ENCODE peak calls at places on chromosomes 12 and 14, in five cellular contexts. R is effector CD4-positive, alpha-beta T cell; W is astrocyte of the spinal cord; Q is T-cell; K is HEK293T. P is an unnamed sample.

GRCh38 chr12:114131824-114132223 is 165.7 kb upstream of the RBM19 start:
- DNase-seq in R (no peak), W (no peak), Q (no peak), K (no peak), P (no peak)

GRCh38 chr12:89366676-89367364 is 14.5 kb upstream of the DUSP6 start:
- DNase-seq in R (no peak), W (no peak), Q (no peak), K (no peak), P (no peak)

GRCh38 chr14:34465069-34465859 is 3.2 kb upstream of the SPTSSA start:
- DNase-seq in R (no peak), W (peak), Q (no peak), K (no peak), P (no peak)

GRCh38 chr12:27554421-27555186 is 30.6 kb downstream of the PPFIBP1 start:
- DNase-seq in R (no peak), W (peak), Q (no peak), K (no peak), P (no peak)

GRCh38 chr12:86226481-86226880 is 29.7 kb downstream of the MGAT4C start:
- DNase-seq in R (no peak), W (no peak), Q (no peak), K (no peak), P (no peak)

GRCh38 chr12:45458238-45458637 is 242.3 kb downstream of the ANO6 start:
- DNase-seq in R (no peak), W (no peak), Q (no peak), K (no peak), P (no peak)

GRCh38 chr14:74469548-74470518 is 23.3 kb downstream of the NPC2 start:
- DNase-seq in R (no peak), W (no peak), Q (no peak), K (no peak), P (no peak)

GRCh38 chr12:8680533-8680932 is 17.3 kb upstream of the RIMKLB start:
- DNase-seq in R (no peak), W (no peak), Q (no peak), K (no peak), P (no peak)

GRCh38 chr14:30874120-30874998 is at the start of gene COCH:
- DNase-seq in R (no peak), W (no peak), Q (no peak), K (peak), P (no peak)

GRCh38 chr12:57813971-57814771 is 4.4 kb downstream of the AVIL start:
- DNase-seq in R (no peak), W (peak), Q (no peak), K (no peak), P (no peak)

GRCh38 chr14:79011091-79011919 is 841.1 kb downstream of the NRXN3 start:
- DNase-seq in R (no peak), W (peak), Q (no peak), K (peak), P (no peak)

GRCh38 chr14:29913550-29913949 is 14.1 kb downstream of the PRKD1 start:
- DNase-seq in R (no peak), W (no peak), Q (no peak), K (no peak), P (no peak)

GRCh38 chr12:46895726-46896125 is 69.9 kb upstream of the SLC38A4 start:
- DNase-seq in R (no peak), W (no peak), Q (no peak), K (no peak), P (no peak)

GRCh38 chr14:100577321-100577985 is 9.8 kb downstream of the BEGAIN start:
- DNase-seq in R (no peak), W (no peak), Q (no peak), K (no peak), P (no peak)

GRCh38 chr14:77023001-77023996 is 5.2 kb downstream of the IRF2BPL start:
- DNase-seq in R (no peak), W (peak), Q (no peak), K (peak), P (no peak)

GRCh38 chr12:79841248-79841877 is 93.5 kb downstream of the PPP1R12A start:
- DNase-seq in R (no peak), W (no peak), Q (no peak), K (no peak), P (no peak)

GRCh38 chr14:54450535-54450934 is 9.4 kb upstream of the CNIH1 start:
- DNase-seq in R (no peak), W (peak), Q (no peak), K (no peak), P (no peak)

GRCh38 chr12:118853634-118854033 is 127.7 kb upstream of the SRRM4 start:
- DNase-seq in R (no peak), W (no peak), Q (no peak), K (no peak), P (no peak)

GRCh38 chr14:64891173-64891838 is 11.6 kb upstream of the SPTB start:
- DNase-seq in R (no peak), W (no peak), Q (no peak), K (no peak), P (no peak)

GRCh38 chr14:21026988-21027315 is 2.1 kb upstream of the NDRG2 start:
- DNase-seq in R (no peak), W (no peak), Q (no peak), K (no peak), P (no peak)

GRCh38 chr12:4005851-4006400 is 132.7 kb upstream of the PARP11 start:
- DNase-seq in R (no peak), W (no peak), Q (no peak), K (no peak), P (no peak)

GRCh38 chr14:98189521-98189920 is 1082.5 kb downstream of the BCL11B start:
- DNase-seq in R (no peak), W (no peak), Q (peak), K (no peak), P (no peak)

GRCh38 chr12:29534935-29535334 is 37.4 kb upstream of the OVCH1 start:
- DNase-seq in R (no peak), W (no peak), Q (no peak), K (no peak), P (no peak)

GRCh38 chr12:130266751-130267150 is 70.9 kb upstream of the PIWIL1 start:
- DNase-seq in R (no peak), W (no peak), Q (no peak), K (peak), P (no peak)

GRCh38 chr12:75981773-75982564 is 49.6 kb downstream of the PHLDA1 start:
- DNase-seq in R (no peak), W (peak), Q (no peak), K (no peak), P (no peak)

P was measured in T follicular helper cell.